ENCODE peak calls at places on chromosomes 6 and 20, in ten cellular contexts. R is right cardiac atrium; Q is T-helper 9 cell; W is left lung; E is AG08396; D is A549; T is HuH-7; M is stimulated activated CD8-positive, alpha-beta memory T cell treated with anti-CD3 and anti-CD28 coated beads, Interleukin-4, amount 100 ng/mL, for 48 hours; O is RWPE1; K is hypothalamus. B is an unnamed sample.

GRCh38 chr20:5073154-5074049 is 46.4 kb downstream of the PCNA start:
- DNase-seq in O (peak; percentile 80), Q (no peak), T (peak; percentile 59), K (no peak), M (peak; percentile 34), D (peak; percentile 97), R (peak; percentile 95), W (peak; percentile 91), E (peak; percentile 74), B (no peak)

GRCh38 chr6:130018830-130019795 is 732 bp downstream of the L3MBTL3 start:
- DNase-seq in D (peak; percentile 26), M (peak; percentile 57), O (peak; percentile 20), W (peak; percentile 84), R (peak; percentile 67), K (peak; percentile 16), Q (peak; percentile 27), T (peak; percentile 45), E (peak; percentile 47), B (peak; percentile 53)

GRCh38 chr6:28597217-28597835 is 71.6 kb downstream of the GPX5 start:
- DNase-seq in Q (no peak), W (no peak), R (no peak), O (peak; percentile 49), K (no peak), E (peak; percentile 35), M (peak; percentile 71), T (peak; percentile 12), D (peak; percentile 86), B (peak; percentile 73)

GRCh38 chr6:27422651-27423332 is 34.2 kb downstream of the ZNF391 start:
- DNase-seq in R (no peak), K (no peak), W (no peak), O (no peak), M (no peak), E (no peak), D (no peak), Q (no peak), T (no peak), B (no peak)

GRCh38 chr6:66865771-66866170 is 1158.7 kb upstream of the EYS start:
- DNase-seq in T (no peak), Q (no peak), K (no peak), R (no peak), D (no peak), W (no peak), O (no peak), E (no peak), M (no peak), B (no peak)

GRCh38 chr6:23180504-23181293 is 611.3 kb downstream of the HDGFL1 start:
- DNase-seq in Q (no peak), T (no peak), O (no peak), D (no peak), M (no peak), K (peak; percentile 23), W (no peak), R (peak; percentile 78), E (peak; percentile 21), B (no peak)

GRCh38 chr6:155196891-155197290 is 66.9 kb upstream of the CLDN20 start:
- DNase-seq in W (no peak), O (no peak), D (no peak), E (no peak), T (no peak), K (no peak), Q (no peak), M (no peak), R (no peak), B (no peak)

GRCh38 chr20:8757146-8757545 is 311.7 kb upstream of the PLCB4 start:
- DNase-seq in Q (no peak), M (no peak), K (no peak), O (no peak), W (no peak), R (peak; percentile 27), E (peak; percentile 35), T (no peak), D (peak; percentile 20), B (no peak)

GRCh38 chr6:139708342-139709199 is 334.1 kb upstream of the CITED2 start:
- DNase-seq in W (no peak), T (peak; percentile 71), K (no peak), E (peak; percentile 86), R (no peak), D (peak; percentile 44), O (peak; percentile 20), M (no peak), Q (no peak), B (no peak)

GRCh38 chr6:167827588-167828324 is 1.0 kb downstream of the AFDN start:
- DNase-seq in T (peak; percentile 56), R (peak; percentile 77), O (peak; percentile 29), M (peak; percentile 44), E (peak; percentile 61), D (peak; percentile 19), K (no peak), Q (peak; percentile 25), W (peak; percentile 83), B (peak; percentile 42)

GRCh38 chr6:108838101-108838717 is 10.0 kb upstream of the ARMC2 start:
- DNase-seq in Q (no peak), M (no peak), D (peak; percentile 16), R (peak; percentile 52), T (no peak), K (no peak), W (peak; percentile 81), O (no peak), E (no peak), B (no peak)

GRCh38 chr6:152636675-152637421 is at the start of gene SYNE1:
- DNase-seq in R (peak; percentile 77), K (no peak), T (no peak), Q (no peak), O (no peak), E (peak; percentile 75), W (peak; percentile 95), D (peak; percentile 9), M (no peak), B (peak; percentile 24)

GRCh38 chr6:27374824-27375612 is 13.5 kb upstream of the ZNF391 start:
- DNase-seq in W (peak; percentile 88), E (peak; percentile 78), O (peak; percentile 81), T (peak; percentile 34), K (peak; percentile 19), Q (peak; percentile 40), D (no peak), R (peak; percentile 90), M (peak; percentile 79), B (peak; percentile 81)

GRCh38 chr6:111566873-111567517 is 38.7 kb downstream of the TRAF3IP2 start:
- DNase-seq in O (no peak), K (no peak), W (no peak), E (no peak), Q (no peak), R (peak; percentile 50), M (peak; percentile 33), D (no peak), T (no peak), B (no peak)

GRCh38 chr6:38387994-38388393 is 251.7 kb downstream of the BTBD9 start:
- DNase-seq in Q (no peak), K (no peak), W (no peak), O (no peak), D (no peak), E (no peak), M (no peak), R (no peak), T (no peak), B (no peak)

GRCh38 chr20:41126719-41127118 is 10.6 kb upstream of the PLCG1 start:
- DNase-seq in D (no peak), T (no peak), E (no peak), W (no peak), K (no peak), Q (no peak), M (no peak), R (no peak), O (no peak), B (no peak)

GRCh38 chr6:140043762-140044378 is 669.4 kb upstream of the CITED2 start:
- DNase-seq in E (no peak), D (peak; percentile 21), K (no peak), W (no peak), M (no peak), Q (no peak), R (no peak), T (no peak), O (peak; percentile 88), B (no peak)

GRCh38 chr20:61002090-61002489 is 250.0 kb upstream of the CDH4 start:
- DNase-seq in R (no peak), W (no peak), Q (no peak), E (no peak), T (no peak), M (no peak), K (no peak), O (no peak), D (no peak), B (no peak)

GRCh38 chr20:45283529-45284065 is 23.0 kb upstream of the RBPJL start:
- DNase-seq in T (no peak), Q (no peak), O (peak; percentile 48), K (no peak), D (no peak), M (no peak), R (no peak), E (no peak), W (no peak), B (no peak)

GRCh38 chr20:53579581-53580375 is 13.9 kb downstream of the ZNF217 start:
- DNase-seq in W (no peak), T (peak; percentile 68), K (no peak), M (peak; percentile 55), E (no peak), D (peak; percentile 65), O (peak; percentile 86), Q (no peak), R (no peak), B (peak; percentile 39)

GRCh38 chr6:109094351-109095035 is at the start of gene SESN1:
- DNase-seq in Q (peak; percentile 81), T (peak; percentile 92), O (peak; percentile 94), M (peak; percentile 97), E (peak; percentile 96), D (peak; percentile 96), K (peak; percentile 90), W (peak; percentile 99), R (peak; percentile 97), B (peak; percentile 91)

GRCh38 chr20:47317127-47317895 is 39.2 kb downstream of the ZMYND8 start:
- DNase-seq in W (peak; percentile 89), D (peak; percentile 82), E (peak; percentile 86), K (no peak), M (peak; percentile 74), Q (peak; percentile 18), R (peak; percentile 81), O (peak; percentile 100), T (no peak), B (peak; percentile 78)

GRCh38 chr20:4083103-4083864 is 67.9 kb upstream of the RNF24 start:
- DNase-seq in W (no peak), O (no peak), D (no peak), R (peak; percentile 60), T (peak; percentile 34), K (no peak), M (peak; percentile 2), Q (no peak), E (no peak), B (no peak)

GRCh38 chr6:3258720-3259490 is at the start of gene PSMG4:
- DNase-seq in D (peak; percentile 84), Q (peak; percentile 94), W (peak; percentile 100), O (peak; percentile 96), M (peak; percentile 98), K (peak; percentile 85), E (peak; percentile 99), R (peak; percentile 99), T (peak; percentile 91), B (peak; percentile 97)

GRCh38 chr6:8499540-8499939 is 64.2 kb upstream of the SLC35B3 start:
- DNase-seq in K (no peak), M (no peak), E (no peak), W (no peak), D (peak; percentile 3), T (no peak), Q (no peak), R (no peak), O (no peak), B (no peak)

GRCh38 chr6:111338843-111339242 is 144.2 kb downstream of the REV3L start:
- DNase-seq in D (no peak), O (no peak), Q (no peak), M (no peak), T (no peak), E (no peak), W (no peak), K (no peak), R (no peak), B (no peak)